ENCODE peak calls at places on chromosomes 16 and 17, in seven cellular contexts. Q is ascending aorta, A is left ventricle myocardium inferior, V is B cell, B is AG04450, I is HFFc6, K is DND-41. L is an unnamed sample.

GRCh38 chr16:90015586-90016338 is 3.5 kb downstream of the DBNDD1 start:
- DNase-seq in Q (no peak), A (no peak), V (no peak), B (no peak), I (no peak), K (no peak), L (no peak)

GRCh38 chr16:50509521-50510341 is 38.5 kb upstream of the NKD1 start:
- DNase-seq in Q (no peak), A (no peak), V (no peak), B (no peak), I (no peak), K (peak), L (peak)

GRCh38 chr17:1120596-1121441 is 59.0 kb downstream of the ABR start:
- DNase-seq in Q (no peak), A (no peak), V (no peak), B (no peak), I (no peak), K (no peak), L (no peak)

GRCh38 chr16:1256874-1257322 is 1.0 kb downstream of the TPSD1 start:
- DNase-seq in Q (no peak), A (no peak), V (no peak), B (no peak), I (no peak), K (no peak), L (no peak)

GRCh38 chr16:88909431-88910210 is 43.2 kb upstream of the PABPN1L start:
- DNase-seq in Q (no peak), A (no peak), V (no peak), B (no peak), I (no peak), K (no peak), L (no peak)

GRCh38 chr17:36920032-36921000 is 17.0 kb upstream of the LHX1 start:
- DNase-seq in Q (no peak), A (no peak), V (no peak), B (no peak), I (no peak), K (no peak), L (no peak)

GRCh38 chr17:19248149-19248922 is 11.2 kb downstream of the EPN2 start:
- DNase-seq in Q (no peak), A (no peak), V (no peak), B (no peak), I (no peak), K (no peak), L (no peak)

GRCh38 chr17:17154556-17154955 is 51.6 kb downstream of the PLD6 start:
- DNase-seq in Q (no peak), A (no peak), V (no peak), B (no peak), I (no peak), K (no peak), L (no peak)

GRCh38 chr17:4220655-4221054 is 43.1 kb downstream of the ANKFY1 start:
- DNase-seq in Q (no peak), A (no peak), V (no peak), B (no peak), I (no peak), K (no peak), L (no peak)

GRCh38 chr17:40556884-40557414 is 8.3 kb downstream of the CCR7 start:
- DNase-seq in Q (no peak), A (peak), V (no peak), B (no peak), I (no peak), K (peak), L (no peak)

GRCh38 chr16:70768205-70768580 is 32.8 kb downstream of the VAC14 start:
- DNase-seq in Q (no peak), A (no peak), V (no peak), B (no peak), I (no peak), K (no peak), L (peak)

GRCh38 chr17:74240637-74241036 is 27.3 kb downstream of the TTYH2 start:
- DNase-seq in Q (no peak), A (peak), V (no peak), B (no peak), I (no peak), K (no peak), L (peak)

GRCh38 chr17:82107341-82107860 is 9.4 kb upstream of the FASN start:
- DNase-seq in Q (no peak), A (peak), V (no peak), B (no peak), I (no peak), K (no peak), L (no peak)

GRCh38 chr17:57855391-57856035 is 5.7 kb upstream of the MRPS23 start:
- DNase-seq in Q (no peak), A (no peak), V (no peak), B (no peak), I (no peak), K (no peak), L (no peak)

GRCh38 chr17:8162232-8162996 is at the start of gene VAMP2:
- DNase-seq in Q (no peak), A (peak), V (peak), B (no peak), I (peak), K (peak), L (peak)

GRCh38 chr17:73043686-73044581 is 48.6 kb downstream of the SLC39A11 start:
- DNase-seq in Q (no peak), A (no peak), V (no peak), B (peak), I (peak), K (no peak), L (peak)

GRCh38 chr17:1298616-1299015 is 19.2 kb downstream of the TRARG1 start:
- DNase-seq in Q (no peak), A (no peak), V (peak), B (no peak), I (no peak), K (no peak), L (no peak)

GRCh38 chr16:68458551-68458950 is 10.2 kb upstream of the SMPD3 start:
- DNase-seq in Q (no peak), A (no peak), V (no peak), B (no peak), I (no peak), K (no peak), L (no peak)

GRCh38 chr16:27686926-27687325 is 137.0 kb downstream of the KATNIP start:
- DNase-seq in Q (no peak), A (no peak), V (no peak), B (no peak), I (no peak), K (no peak), L (no peak)

GRCh38 chr16:27687605-27688004 is 137.7 kb downstream of the KATNIP start:
- DNase-seq in Q (no peak), A (no peak), V (no peak), B (no peak), I (no peak), K (no peak), L (no peak)

GRCh38 chr16:27684047-27684446 is 134.1 kb downstream of the KATNIP start:
- DNase-seq in Q (no peak), A (no peak), V (no peak), B (no peak), I (no peak), K (no peak), L (no peak)

GRCh38 chr16:27689711-27690110 is 139.8 kb downstream of the KATNIP start:
- DNase-seq in Q (no peak), A (no peak), V (no peak), B (no peak), I (no peak), K (no peak), L (no peak)

GRCh38 chr16:27685802-27686201 is 135.9 kb downstream of the KATNIP start:
- DNase-seq in Q (no peak), A (no peak), V (no peak), B (peak), I (peak), K (no peak), L (peak)
- TF ChIP-seq CTCF in Q (no peak), A (no peak), V (no peak), B (no peak), I (no peak), K (no peak), L (no peak)

GRCh38 chr16:3652373-3653037 is 2.0 kb upstream of the DNASE1 start:
- DNase-seq in Q (no peak), A (no peak), V (no peak), B (no peak), I (no peak), K (no peak), L (no peak)

GRCh38 chr16:3656491-3657468 is 2.3 kb downstream of the DNASE1 start:
- DNase-seq in Q (no peak), A (no peak), V (no peak), B (no peak), I (no peak), K (no peak), L (no peak)

GRCh38 chr16:3655791-3656490 is 1.4 kb downstream of the DNASE1 start:
- DNase-seq in Q (no peak), A (no peak), V (no peak), B (no peak), I (no peak), K (no peak), L (no peak)

GRCh38 chr16:3655030-3655790 is 719 bp downstream of the DNASE1 start:
- DNase-seq in Q (no peak), A (no peak), V (no peak), B (no peak), I (no peak), K (no peak), L (no peak)

GRCh38 chr16:3654249-3654991 is at the start of gene DNASE1:
- DNase-seq in Q (no peak), A (peak), V (peak), B (no peak), I (peak), K (peak), L (peak)
- TF ChIP-seq CTCF in Q (no peak), A (peak), V (peak), B (peak), I (peak), K (peak), L (peak)

GRCh38 chr16:73527191-73527590 is 479.3 kb upstream of the ZFHX3 start:
- DNase-seq in Q (no peak), A (no peak), V (no peak), B (no peak), I (no peak), K (no peak), L (no peak)
- TF ChIP-seq CTCF in Q (no peak), A (no peak), V (no peak), B (no peak), I (peak), K (peak), L (no peak)

GRCh38 chr16:85728879-85729278 is 22.0 kb downstream of the C16orf74 start:
- DNase-seq in Q (no peak), A (no peak), V (no peak), B (no peak), I (no peak), K (no peak), L (no peak)
- TF ChIP-seq CTCF in Q (no peak), A (no peak), V (no peak), B (peak), I (peak), K (peak), L (peak)

GRCh38 chr17:67800495-67800928 is 24.8 kb upstream of the BPTF start:
- DNase-seq in Q (peak), A (peak), V (peak), B (peak), I (peak), K (peak), L (peak)

DNA sequence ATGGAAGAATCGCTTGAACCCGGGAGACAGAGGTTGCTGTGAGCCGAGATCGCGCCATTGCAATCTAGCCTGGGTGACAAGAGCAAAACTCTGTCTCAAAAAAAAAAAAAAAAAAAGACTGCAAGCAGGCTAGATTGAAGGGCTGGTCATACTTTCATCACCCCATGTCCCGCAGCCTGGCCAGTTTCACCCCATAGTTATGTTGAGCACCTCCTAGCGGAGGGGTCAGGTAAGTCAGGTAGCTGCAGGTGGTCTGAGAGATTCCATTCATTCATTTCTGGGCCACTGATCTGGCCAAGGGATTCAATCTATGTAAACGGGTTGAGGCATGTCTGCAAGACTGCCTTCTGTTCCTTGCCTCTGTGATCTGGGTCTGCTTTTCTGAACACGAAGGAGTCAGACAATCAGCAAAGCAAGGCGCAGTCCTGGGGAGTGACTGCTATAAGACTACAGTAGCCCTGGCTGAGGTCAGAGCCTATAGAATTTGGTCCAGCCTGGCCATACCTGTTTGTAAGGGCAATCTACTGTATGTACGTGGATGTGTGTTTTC is 23.6 kb upstream of the BPTF start:
- DNase-seq in Q (no peak), A (no peak), V (no peak), B (no peak), I (no peak), K (no peak), L (no peak)
- TF ChIP-seq CTCF in Q (no peak), A (no peak), V (no peak), B (no peak), I (peak), K (no peak), L (no peak)

GRCh38 chr16:19718624-19718965 is 524 bp downstream of the IQCK start:
- DNase-seq in Q (no peak), A (no peak), V (no peak), B (no peak), I (no peak), K (peak), L (peak)

GRCh38 chr16:19715566-19715965 is 2.5 kb downstream of the KNOP1 start:
- DNase-seq in Q (no peak), A (no peak), V (no peak), B (no peak), I (no peak), K (no peak), L (no peak)

GRCh38 chr16:19716183-19716582 is 1.8 kb downstream of the KNOP1 start:
- DNase-seq in Q (no peak), A (no peak), V (no peak), B (no peak), I (no peak), K (no peak), L (no peak)

GRCh38 chr16:19717319-19717718 is 708 bp downstream of the KNOP1 start:
- DNase-seq in Q (no peak), A (no peak), V (no peak), B (no peak), I (no peak), K (peak), L (no peak)

GRCh38 chr16:19717781-19718623 is at the start of the genes IQCK and KNOP1:
- DNase-seq in Q (peak), A (peak), V (peak), B (peak), I (peak), K (peak), L (peak)
- TF ChIP-seq CTCF in Q (no peak), A (peak), V (no peak), B (peak), I (peak), K (no peak), L (no peak)

L was measured in fibroblast of lung.